ENCODE peak calls at places on chromosomes 16 and 17, in six cellular contexts. U is GM13976, E is neural crest cell, D is kidney glomerular epithelial cell, I is T follicular helper cell, T is A172. B is an unnamed sample.

GRCh38 chr17:27633312-27634025 is 2.5 kb downstream of the LGALS9 start:
- DNase-seq in D (no peak), E (no peak), T (no peak), I (no peak), U (no peak), B (no peak)

GRCh38 chr16:967077-967541 is 3.7 kb downstream of the LMF1 start:
- DNase-seq in T (no peak), I (no peak), E (no peak), U (no peak), D (no peak), B (no peak)

GRCh38 chr17:81912441-81913309 is 1.5 kb upstream of the PCYT2 start:
- DNase-seq in T (peak), U (no peak), E (no peak), I (no peak), D (no peak), B (no peak)

GRCh38 chr17:30318190-30318589 is 15.7 kb downstream of the TMIGD1 start:
- DNase-seq in U (no peak), D (no peak), E (no peak), T (peak), I (no peak), B (no peak)

GRCh38 chr17:3754458-3755334 is 31.0 kb downstream of the HASPIN start:
- DNase-seq in I (peak), T (no peak), D (no peak), E (peak), U (peak), B (no peak)

GRCh38 chr17:60773552-60773951 is 95.9 kb downstream of the BCAS3 start:
- DNase-seq in E (no peak), D (no peak), U (no peak), I (no peak), T (no peak), B (no peak)

GRCh38 chr17:17042851-17043667 is 802 bp downstream of the MPRIP start:
- DNase-seq in I (peak), U (no peak), E (no peak), T (peak), D (no peak), B (no peak)

GRCh38 chr16:89146211-89147005 is 25.1 kb upstream of the CDH15 start:
- DNase-seq in E (no peak), I (no peak), T (no peak), D (no peak), U (no peak), B (no peak)

GRCh38 chr17:78618264-78619066 is 41.3 kb upstream of the DNAH17 start:
- DNase-seq in T (no peak), E (no peak), D (no peak), U (no peak), I (no peak), B (no peak)

GRCh38 chr16:27211026-27211425 is 7.7 kb downstream of the KDM8 start:
- DNase-seq in T (no peak), D (no peak), U (no peak), E (no peak), I (no peak), B (no peak)

GRCh38 chr17:70610161-70610560 is 440.8 kb downstream of the KCNJ2 start:
- DNase-seq in D (no peak), E (no peak), I (no peak), U (no peak), T (no peak), B (no peak)

GRCh38 chr17:45942284-45942683 is 47.9 kb downstream of the MAPT start:
- DNase-seq in E (no peak), I (no peak), D (no peak), U (no peak), T (peak), B (no peak)

GRCh38 chr17:55086635-55087058 is 118.1 kb downstream of the STXBP4 start:
- DNase-seq in T (peak), U (no peak), I (no peak), E (no peak), D (peak), B (no peak)

GRCh38 chr17:80886641-80887573 is 104.7 kb upstream of the CHMP6 start:
- DNase-seq in T (no peak), I (no peak), D (no peak), E (no peak), U (no peak), B (no peak)

GRCh38 chr17:41792835-41793748 is 6.6 kb upstream of the JUP start:
- DNase-seq in D (peak), T (peak), E (no peak), I (no peak), U (no peak), B (no peak)

GRCh38 chr17:58364270-58364942 is 12.4 kb upstream of the SUPT4H1 start:
- DNase-seq in D (no peak), I (no peak), U (no peak), T (no peak), E (no peak), B (no peak)